ENCODE peak calls at places on chromosomes 6 and 20, in eight cellular contexts. One of them, this sample, is unnamed.

GRCh38 chr20:56607061-56607704 is 21.9 kb upstream of the TFAP2C start:
- DNase-seq in substantia nigra: no peak
- DNase-seq in uterus: no peak
- DNase-seq in adrenal gland: no peak
- DNase-seq in psoas muscle: no peak
- DNase-seq in stomach: no peak
- DNase-seq in CD8-positive, alpha-beta T cell: no peak
- DNase-seq in PC-9: peak
- DNase-seq in this sample: no peak

GRCh38 chr6:53811082-53811481 is 16.3 kb downstream of the LRRC1 start:
- DNase-seq in substantia nigra: no peak
- DNase-seq in uterus: no peak
- DNase-seq in adrenal gland: peak
- DNase-seq in psoas muscle: no peak
- DNase-seq in stomach: peak
- DNase-seq in CD8-positive, alpha-beta T cell: no peak
- DNase-seq in PC-9: peak
- DNase-seq in this sample: peak

GRCh38 chr6:109082178-109082577 is 12.5 kb downstream of the SESN1 start:
- DNase-seq in substantia nigra: no peak
- DNase-seq in uterus: no peak
- DNase-seq in adrenal gland: no peak
- DNase-seq in psoas muscle: no peak
- DNase-seq in stomach: no peak
- DNase-seq in CD8-positive, alpha-beta T cell: no peak
- DNase-seq in PC-9: no peak
- DNase-seq in this sample: no peak

GRCh38 chr6:121435444-121436069 is at the start of gene GJA1:
- DNase-seq in substantia nigra: no peak
- DNase-seq in uterus: peak
- DNase-seq in adrenal gland: peak
- DNase-seq in psoas muscle: no peak
- DNase-seq in stomach: no peak
- DNase-seq in CD8-positive, alpha-beta T cell: no peak
- DNase-seq in PC-9: no peak
- DNase-seq in this sample: peak

GRCh38 chr6:111631930-111632460 is 26.3 kb upstream of the TRAF3IP2 start:
- DNase-seq in substantia nigra: no peak
- DNase-seq in uterus: peak
- DNase-seq in adrenal gland: no peak
- DNase-seq in psoas muscle: no peak
- DNase-seq in stomach: no peak
- DNase-seq in CD8-positive, alpha-beta T cell: no peak
- DNase-seq in PC-9: peak
- DNase-seq in this sample: no peak

GRCh38 chr6:22521035-22521434 is 48.3 kb upstream of the HDGFL1 start:
- DNase-seq in substantia nigra: no peak
- DNase-seq in uterus: no peak
- DNase-seq in adrenal gland: no peak
- DNase-seq in psoas muscle: no peak
- DNase-seq in stomach: no peak
- DNase-seq in CD8-positive, alpha-beta T cell: no peak
- DNase-seq in PC-9: no peak
- DNase-seq in this sample: peak

GRCh38 chr6:159134701-159135364 is 34.4 kb upstream of the FNDC1 start:
- DNase-seq in substantia nigra: peak
- DNase-seq in uterus: peak
- DNase-seq in adrenal gland: peak
- DNase-seq in psoas muscle: peak
- DNase-seq in stomach: peak
- DNase-seq in CD8-positive, alpha-beta T cell: peak
- DNase-seq in PC-9: peak
- DNase-seq in this sample: peak

GRCh38 chr6:52491203-52492069 is 71.3 kb downstream of the EFHC1 start:
- DNase-seq in substantia nigra: no peak
- DNase-seq in uterus: no peak
- DNase-seq in adrenal gland: no peak
- DNase-seq in psoas muscle: peak
- DNase-seq in stomach: no peak
- DNase-seq in CD8-positive, alpha-beta T cell: no peak
- DNase-seq in PC-9: no peak
- DNase-seq in this sample: no peak

GRCh38 chr20:43844778-43845614 is 69.7 kb upstream of the TOX2 start:
- DNase-seq in substantia nigra: no peak
- DNase-seq in uterus: no peak
- DNase-seq in adrenal gland: peak
- DNase-seq in psoas muscle: no peak
- DNase-seq in stomach: no peak
- DNase-seq in CD8-positive, alpha-beta T cell: no peak
- DNase-seq in PC-9: peak
- DNase-seq in this sample: no peak

GRCh38 chr6:28597217-28597835 is 71.6 kb downstream of the GPX5 start:
- DNase-seq in substantia nigra: no peak
- DNase-seq in uterus: no peak
- DNase-seq in adrenal gland: no peak
- DNase-seq in psoas muscle: no peak
- DNase-seq in stomach: no peak
- DNase-seq in CD8-positive, alpha-beta T cell: no peak
- DNase-seq in PC-9: peak
- DNase-seq in this sample: no peak

GRCh38 chr20:17992224-17992637 is 23.4 kb downstream of the MGME1 start:
- DNase-seq in substantia nigra: no peak
- DNase-seq in uterus: no peak
- DNase-seq in adrenal gland: no peak
- DNase-seq in psoas muscle: no peak
- DNase-seq in stomach: no peak
- DNase-seq in CD8-positive, alpha-beta T cell: no peak
- DNase-seq in PC-9: no peak
- DNase-seq in this sample: no peak

GRCh38 chr6:29947292-29947980 is 5.1 kb downstream of the HLA-A start:
- DNase-seq in substantia nigra: no peak
- DNase-seq in uterus: no peak
- DNase-seq in adrenal gland: no peak
- DNase-seq in psoas muscle: no peak
- DNase-seq in stomach: no peak
- DNase-seq in CD8-positive, alpha-beta T cell: no peak
- DNase-seq in PC-9: no peak
- DNase-seq in this sample: no peak

GRCh38 chr6:130971504-130971903 is 91.5 kb downstream of the EPB41L2 start:
- DNase-seq in substantia nigra: no peak
- DNase-seq in uterus: no peak
- DNase-seq in adrenal gland: no peak
- DNase-seq in psoas muscle: no peak
- DNase-seq in stomach: no peak
- DNase-seq in CD8-positive, alpha-beta T cell: no peak
- DNase-seq in PC-9: no peak
- DNase-seq in this sample: no peak

GRCh38 chr20:17043323-17043722 is 183.5 kb upstream of the PCSK2 start:
- DNase-seq in substantia nigra: no peak
- DNase-seq in uterus: no peak
- DNase-seq in adrenal gland: no peak
- DNase-seq in psoas muscle: no peak
- DNase-seq in stomach: no peak
- DNase-seq in CD8-positive, alpha-beta T cell: no peak
- DNase-seq in PC-9: no peak
- DNase-seq in this sample: no peak

GRCh38 chr20:33653218-33653899 is 8.8 kb upstream of the C20orf144 start:
- DNase-seq in substantia nigra: peak
- DNase-seq in uterus: peak
- DNase-seq in adrenal gland: peak
- DNase-seq in psoas muscle: no peak
- DNase-seq in stomach: peak
- DNase-seq in CD8-positive, alpha-beta T cell: peak
- DNase-seq in PC-9: peak
- DNase-seq in this sample: no peak

GRCh38 chr6:29294499-29294914 is 7.0 kb upstream of the OR14J1 start:
- DNase-seq in substantia nigra: no peak
- DNase-seq in uterus: no peak
- DNase-seq in adrenal gland: no peak
- DNase-seq in psoas muscle: no peak
- DNase-seq in stomach: no peak
- DNase-seq in CD8-positive, alpha-beta T cell: no peak
- DNase-seq in PC-9: no peak
- DNase-seq in this sample: no peak

GRCh38 chr20:36836591-36837329 is 39.2 kb upstream of the TLDC2 start:
- DNase-seq in substantia nigra: peak
- DNase-seq in uterus: no peak
- DNase-seq in adrenal gland: peak
- DNase-seq in psoas muscle: no peak
- DNase-seq in stomach: peak
- DNase-seq in CD8-positive, alpha-beta T cell: peak
- DNase-seq in PC-9: peak
- DNase-seq in this sample: no peak

GRCh38 chr6:47308674-47309325 is 905 bp downstream of the TNFRSF21 start:
- DNase-seq in substantia nigra: peak
- DNase-seq in uterus: peak
- DNase-seq in adrenal gland: peak
- DNase-seq in psoas muscle: peak
- DNase-seq in stomach: peak
- DNase-seq in CD8-positive, alpha-beta T cell: no peak
- DNase-seq in PC-9: no peak
- DNase-seq in this sample: peak

GRCh38 chr6:91720323-91720722 is 1133.5 kb upstream of the MAP3K7 start:
- DNase-seq in substantia nigra: no peak
- DNase-seq in uterus: no peak
- DNase-seq in adrenal gland: no peak
- DNase-seq in psoas muscle: no peak
- DNase-seq in stomach: no peak
- DNase-seq in CD8-positive, alpha-beta T cell: no peak
- DNase-seq in PC-9: no peak
- DNase-seq in this sample: no peak

GRCh38 chr6:91717094-91717493 is 1130.2 kb upstream of the MAP3K7 start:
- DNase-seq in substantia nigra: no peak
- DNase-seq in uterus: no peak
- DNase-seq in adrenal gland: no peak
- DNase-seq in psoas muscle: no peak
- DNase-seq in stomach: no peak
- DNase-seq in CD8-positive, alpha-beta T cell: no peak
- DNase-seq in PC-9: no peak
- DNase-seq in this sample: no peak

GRCh38 chr6:91716361-91716760 is 1129.5 kb upstream of the MAP3K7 start:
- DNase-seq in substantia nigra: no peak
- DNase-seq in uterus: no peak
- DNase-seq in adrenal gland: no peak
- DNase-seq in psoas muscle: no peak
- DNase-seq in stomach: no peak
- DNase-seq in CD8-positive, alpha-beta T cell: no peak
- DNase-seq in PC-9: no peak
- DNase-seq in this sample: no peak

GRCh38 chr6:91718198-91718597 is 1131.3 kb upstream of the MAP3K7 start:
- DNase-seq in substantia nigra: no peak
- DNase-seq in uterus: no peak
- DNase-seq in adrenal gland: no peak
- DNase-seq in psoas muscle: no peak
- DNase-seq in stomach: no peak
- DNase-seq in CD8-positive, alpha-beta T cell: no peak
- DNase-seq in PC-9: no peak
- DNase-seq in this sample: no peak

DNA sequence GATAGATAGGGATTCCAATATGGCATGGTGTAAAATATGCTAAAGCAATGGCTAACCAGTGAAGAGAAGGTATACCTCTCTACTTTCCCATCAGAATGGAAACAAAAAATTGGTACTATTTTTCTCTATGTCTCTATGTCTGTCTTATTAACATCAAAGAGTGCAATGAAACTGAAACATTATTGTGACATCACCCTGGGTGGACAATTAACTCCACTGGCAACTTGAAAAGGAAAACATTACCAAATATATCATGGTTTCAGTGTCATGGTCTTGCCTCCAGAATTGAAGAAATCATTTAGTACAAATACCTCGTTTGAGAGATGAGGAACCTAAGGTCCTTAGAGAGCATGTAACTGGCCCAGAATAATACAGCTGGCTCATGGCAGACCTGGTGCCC is 1132.5 kb upstream of the MAP3K7 start:
- DNase-seq in substantia nigra: no peak
- DNase-seq in uterus: no peak
- DNase-seq in adrenal gland: no peak
- DNase-seq in psoas muscle: no peak
- DNase-seq in stomach: no peak
- DNase-seq in CD8-positive, alpha-beta T cell: no peak
- DNase-seq in PC-9: no peak
- DNase-seq in this sample: no peak
- H3K27ac ChIP-seq in substantia nigra: no peak
- H3K27ac ChIP-seq in uterus: no peak
- H3K27ac ChIP-seq in adrenal gland: no peak
- H3K27ac ChIP-seq in psoas muscle: no peak
- H3K27ac ChIP-seq in stomach: no peak
- H3K27ac ChIP-seq in CD8-positive, alpha-beta T cell: no peak
- H3K27ac ChIP-seq in PC-9: no peak
- H3K27ac ChIP-seq in this sample: no peak

GRCh38 chr6:90610291-90610670 is 23.4 kb upstream of the MAP3K7 start:
- DNase-seq in substantia nigra: no peak
- DNase-seq in uterus: no peak
- DNase-seq in adrenal gland: no peak
- DNase-seq in psoas muscle: no peak
- DNase-seq in stomach: no peak
- DNase-seq in CD8-positive, alpha-beta T cell: no peak
- DNase-seq in PC-9: no peak
- DNase-seq in this sample: no peak
- H3K27ac ChIP-seq in substantia nigra: no peak
- H3K27ac ChIP-seq in uterus: peak
- H3K27ac ChIP-seq in adrenal gland: no peak
- H3K27ac ChIP-seq in psoas muscle: no peak
- H3K27ac ChIP-seq in stomach: peak
- H3K27ac ChIP-seq in CD8-positive, alpha-beta T cell: no peak
- H3K27ac ChIP-seq in PC-9: no peak
- H3K27ac ChIP-seq in this sample: peak

GRCh38 chr20:48298851-48299484 is 513.7 kb upstream of the SULF2 start:
- DNase-seq in substantia nigra: no peak
- DNase-seq in uterus: peak
- DNase-seq in adrenal gland: peak
- DNase-seq in psoas muscle: no peak
- DNase-seq in stomach: no peak
- DNase-seq in CD8-positive, alpha-beta T cell: no peak
- DNase-seq in PC-9: peak
- DNase-seq in this sample: peak
- H3K27ac ChIP-seq in substantia nigra: no peak
- H3K27ac ChIP-seq in uterus: peak
- H3K27ac ChIP-seq in adrenal gland: no peak
- H3K27ac ChIP-seq in psoas muscle: no peak
- H3K27ac ChIP-seq in stomach: peak
- H3K27ac ChIP-seq in CD8-positive, alpha-beta T cell: no peak
- H3K27ac ChIP-seq in PC-9: peak
- H3K27ac ChIP-seq in this sample: no peak

GRCh38 chr6:101961357-101961756 is 567.8 kb downstream of the GRIK2 start:
- DNase-seq in substantia nigra: no peak
- DNase-seq in uterus: no peak
- DNase-seq in adrenal gland: no peak
- DNase-seq in psoas muscle: no peak
- DNase-seq in stomach: no peak
- DNase-seq in CD8-positive, alpha-beta T cell: no peak
- DNase-seq in PC-9: no peak
- DNase-seq in this sample: no peak

DNA sequence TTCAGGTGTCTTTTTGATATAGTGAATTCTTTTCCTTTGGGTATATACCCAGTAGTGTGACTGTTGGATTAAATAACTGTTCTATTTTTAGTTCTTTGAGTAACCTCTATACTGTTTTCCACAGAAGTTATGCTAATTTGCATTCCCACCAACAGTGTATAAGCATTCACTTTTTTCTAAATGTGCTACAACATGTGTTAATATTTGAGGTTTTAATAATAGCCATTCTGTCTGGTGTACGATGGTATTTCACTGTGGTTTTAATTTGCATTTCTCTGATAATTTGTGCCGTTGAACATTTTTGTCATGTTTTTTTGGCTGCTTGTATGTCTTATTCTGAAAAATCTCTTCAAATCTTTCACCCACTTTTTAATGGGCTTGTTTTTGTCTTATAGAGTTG is 563.5 kb downstream of the GRIK2 start:
- DNase-seq in substantia nigra: no peak
- DNase-seq in uterus: no peak
- DNase-seq in adrenal gland: no peak
- DNase-seq in psoas muscle: no peak
- DNase-seq in stomach: no peak
- DNase-seq in CD8-positive, alpha-beta T cell: no peak
- DNase-seq in PC-9: no peak
- DNase-seq in this sample: no peak
- H3K27ac ChIP-seq in substantia nigra: no peak
- H3K27ac ChIP-seq in uterus: no peak
- H3K27ac ChIP-seq in adrenal gland: no peak
- H3K27ac ChIP-seq in psoas muscle: no peak
- H3K27ac ChIP-seq in stomach: no peak
- H3K27ac ChIP-seq in CD8-positive, alpha-beta T cell: no peak
- H3K27ac ChIP-seq in PC-9: no peak
- H3K27ac ChIP-seq in this sample: no peak